ENCODE peak calls at places on chromosomes 3 and 15, in six cellular contexts. R is stimulated activated CD4-positive, alpha-beta T cell treated with anti-CD3 and anti-CD28 coated beads, TNF-alpha, amount 100 ng/mL, for 24 hours; A is fibroblast of lung; K is NCI-H1436 treated with DMSO at 0.1 percent for 48 hours; M is H9; U is fibroblast of the aortic adventitia. L is an unnamed sample.
A peak's percentile ranks its signal among the peaks of the same experiment; 100 is the strongest.

GRCh38 chr3:41035445-41036022 is 163.8 kb upstream of the CTNNB1 start:
- DNase-seq in R (no peak), A (no peak), K (no peak), M (no peak), U (no peak), L (no peak)

GRCh38 chr3:134453631-134454030 is 32.2 kb downstream of the ANAPC13 start:
- DNase-seq in R (no peak), A (no peak), K (no peak), M (peak; percentile 77), U (no peak), L (peak; percentile 84)

GRCh38 chr3:57274845-57275244 is 17.6 kb downstream of the ASB14 start:
- DNase-seq in R (no peak), A (no peak), K (no peak), M (no peak), U (no peak), L (no peak)

GRCh38 chr15:62941719-62942118 is 100.8 kb upstream of the TPM1 start:
- DNase-seq in R (no peak), A (peak; percentile 54), K (no peak), M (no peak), U (no peak), L (no peak)

GRCh38 chr15:44726568-44727461 is 9.5 kb upstream of the TRIM69 start:
- DNase-seq in R (peak; percentile 68), A (peak; percentile 93), K (no peak), M (peak; percentile 53), U (peak; percentile 92), L (peak; percentile 71)

GRCh38 chr15:78263351-78263781 is 996 bp upstream of the DNAJA4 start:
- DNase-seq in R (no peak), A (no peak), K (no peak), M (no peak), U (no peak), L (no peak)

GRCh38 chr15:93378547-93378946 is 289.5 kb upstream of the RGMA start:
- DNase-seq in R (no peak), A (no peak), K (no peak), M (no peak), U (no peak), L (no peak)

GRCh38 chr3:45693941-45694521 is 4.8 kb downstream of the SACM1L start:
- DNase-seq in R (no peak), A (peak; percentile 47), K (no peak), M (no peak), U (no peak), L (no peak)

L was measured in endodermal cell.